ENCODE peak calls at places on chromosomes 2 and 18, in four cellular contexts. One of them, this sample, is unnamed.

GRCh38 chr2:173149491-173149890 is 73.8 kb downstream of the MAP3K20 start:
- DNase-seq in astrocyte of the cerebellum: no peak
- DNase-seq in upper lobe of right lung: no peak
- DNase-seq in breast epithelium: no peak
- DNase-seq in this sample: no peak

GRCh38 chr18:13548106-13548819 is 178.1 kb downstream of the FAM210A start:
- DNase-seq in astrocyte of the cerebellum: no peak
- DNase-seq in upper lobe of right lung: no peak
- DNase-seq in breast epithelium: no peak
- DNase-seq in this sample: peak; percentile 70

GRCh38 chr2:57621984-57622383 is 424.6 kb upstream of the VRK2 start:
- DNase-seq in astrocyte of the cerebellum: no peak
- DNase-seq in upper lobe of right lung: no peak
- DNase-seq in breast epithelium: no peak
- DNase-seq in this sample: no peak

GRCh38 chr18:31101148-31102019 is 837 bp downstream of the DSC2 start:
- DNase-seq in astrocyte of the cerebellum: no peak
- DNase-seq in upper lobe of right lung: peak; percentile 92
- DNase-seq in breast epithelium: peak; percentile 44
- DNase-seq in this sample: peak; percentile 93

GRCh38 chr18:76462326-76462694 is 32.7 kb downstream of the ZNF516 start:
- DNase-seq in astrocyte of the cerebellum: no peak
- DNase-seq in upper lobe of right lung: no peak
- DNase-seq in breast epithelium: no peak
- DNase-seq in this sample: no peak

GRCh38 chr2:108627911-108628567 is 91.2 kb upstream of the RANBP2 start:
- DNase-seq in astrocyte of the cerebellum: no peak
- DNase-seq in upper lobe of right lung: no peak
- DNase-seq in breast epithelium: no peak
- DNase-seq in this sample: no peak

GRCh38 chr18:62324917-62325805 is at the start of gene TNFRSF11A:
- DNase-seq in astrocyte of the cerebellum: no peak
- DNase-seq in upper lobe of right lung: peak; percentile 83
- DNase-seq in breast epithelium: no peak
- DNase-seq in this sample: no peak

GRCh38 chr2:143852748-143853147 is 667.2 kb downstream of the ZEB2 start:
- DNase-seq in astrocyte of the cerebellum: no peak
- DNase-seq in upper lobe of right lung: no peak
- DNase-seq in breast epithelium: no peak
- DNase-seq in this sample: no peak

GRCh38 chr2:74008761-74009395 is 24.2 kb downstream of the TET3 start:
- DNase-seq in astrocyte of the cerebellum: no peak
- DNase-seq in upper lobe of right lung: peak; percentile 34
- DNase-seq in breast epithelium: no peak
- DNase-seq in this sample: no peak

GRCh38 chr2:219453691-219454131 is 19.1 kb downstream of the SPEG start:
- DNase-seq in astrocyte of the cerebellum: peak; percentile 59
- DNase-seq in upper lobe of right lung: no peak
- DNase-seq in breast epithelium: peak; percentile 97
- DNase-seq in this sample: peak; percentile 91

GRCh38 chr18:40524881-40525280 is 1430.2 kb upstream of the PIK3C3 start:
- DNase-seq in astrocyte of the cerebellum: no peak
- DNase-seq in upper lobe of right lung: no peak
- DNase-seq in breast epithelium: no peak
- DNase-seq in this sample: no peak

GRCh38 chr2:240463274-240463865 is 27.9 kb downstream of the GPC1 start:
- DNase-seq in astrocyte of the cerebellum: no peak
- DNase-seq in upper lobe of right lung: peak; percentile 60
- DNase-seq in breast epithelium: peak; percentile 15
- DNase-seq in this sample: peak; percentile 72

GRCh38 chr2:8229546-8229986 is 452.3 kb upstream of the ID2 start:
- DNase-seq in astrocyte of the cerebellum: peak; percentile 59
- DNase-seq in upper lobe of right lung: no peak
- DNase-seq in breast epithelium: peak; percentile 33
- DNase-seq in this sample: peak; percentile 84

GRCh38 chr2:119264781-119265692 is 41.4 kb downstream of the STEAP3 start:
- DNase-seq in astrocyte of the cerebellum: no peak
- DNase-seq in upper lobe of right lung: peak; percentile 68
- DNase-seq in breast epithelium: no peak
- DNase-seq in this sample: no peak

GRCh38 chr2:172639823-172640222 is 83.9 kb downstream of the PDK1 start:
- DNase-seq in astrocyte of the cerebellum: peak; percentile 71
- DNase-seq in upper lobe of right lung: no peak
- DNase-seq in breast epithelium: no peak
- DNase-seq in this sample: no peak

GRCh38 chr2:61645911-61646310 is 107.8 kb upstream of the XPO1 start:
- DNase-seq in astrocyte of the cerebellum: peak; percentile 87
- DNase-seq in upper lobe of right lung: no peak
- DNase-seq in breast epithelium: no peak
- DNase-seq in this sample: no peak

GRCh38 chr2:8421658-8422499 is 260.0 kb upstream of the ID2 start:
- DNase-seq in astrocyte of the cerebellum: no peak
- DNase-seq in upper lobe of right lung: no peak
- DNase-seq in breast epithelium: no peak
- DNase-seq in this sample: no peak

GRCh38 chr18:48675912-48676311 is 137.1 kb downstream of the CTIF start:
- DNase-seq in astrocyte of the cerebellum: no peak
- DNase-seq in upper lobe of right lung: peak; percentile 56
- DNase-seq in breast epithelium: no peak
- DNase-seq in this sample: peak; percentile 78

GRCh38 chr2:96427917-96428316 is 77.2 kb downstream of the NEURL3 start:
- DNase-seq in astrocyte of the cerebellum: no peak
- DNase-seq in upper lobe of right lung: no peak
- DNase-seq in breast epithelium: peak; percentile 40
- DNase-seq in this sample: no peak

GRCh38 chr2:239830718-239831271 is 194.3 kb downstream of the NDUFA10 start:
- DNase-seq in astrocyte of the cerebellum: no peak
- DNase-seq in upper lobe of right lung: peak; percentile 55
- DNase-seq in breast epithelium: peak; percentile 13
- DNase-seq in this sample: peak; percentile 72

GRCh38 chr2:230134496-230135073 is 65.9 kb upstream of the SLC16A14 start:
- DNase-seq in astrocyte of the cerebellum: no peak
- DNase-seq in upper lobe of right lung: no peak
- DNase-seq in breast epithelium: no peak
- DNase-seq in this sample: no peak

GRCh38 chr2:224723606-224724217 is 7.5 kb upstream of the CCDC195 start:
- DNase-seq in astrocyte of the cerebellum: peak; percentile 28
- DNase-seq in upper lobe of right lung: no peak
- DNase-seq in breast epithelium: no peak
- DNase-seq in this sample: no peak

GRCh38 chr2:10494351-10495066 is 46.4 kb upstream of the ODC1 start:
- DNase-seq in astrocyte of the cerebellum: no peak
- DNase-seq in upper lobe of right lung: peak; percentile 50
- DNase-seq in breast epithelium: no peak
- DNase-seq in this sample: no peak

GRCh38 chr18:12990128-12990485 is 1.1 kb upstream of the CEP192 start:
- DNase-seq in astrocyte of the cerebellum: no peak
- DNase-seq in upper lobe of right lung: no peak
- DNase-seq in breast epithelium: no peak
- DNase-seq in this sample: no peak

GRCh38 chr2:73907840-73908452 is 15.1 kb downstream of the ACTG2 start:
- DNase-seq in astrocyte of the cerebellum: peak; percentile 55
- DNase-seq in upper lobe of right lung: no peak
- DNase-seq in breast epithelium: no peak
- DNase-seq in this sample: no peak

GRCh38 chr2:215360596-215360995 is 48.7 kb downstream of the ATIC start:
- DNase-seq in astrocyte of the cerebellum: no peak
- DNase-seq in upper lobe of right lung: no peak
- DNase-seq in breast epithelium: no peak
- DNase-seq in this sample: no peak

GRCh38 chr2:166134252-166135151 is 6.7 kb upstream of the SCN1A start:
- DNase-seq in astrocyte of the cerebellum: no peak
- DNase-seq in upper lobe of right lung: no peak
- DNase-seq in breast epithelium: no peak
- DNase-seq in this sample: no peak

GRCh38 chr2:177161741-177162440 is 50.7 kb upstream of the HNRNPA3 start:
- DNase-seq in astrocyte of the cerebellum: no peak
- DNase-seq in upper lobe of right lung: no peak
- DNase-seq in breast epithelium: no peak
- DNase-seq in this sample: no peak

This sample was measured in posterior vena cava.